ENCODE peak calls at places on chromosomes 7 and 10, in eight cellular contexts. L, B, K, E, M, P, T and A are unnamed samples.

GRCh38 chr10:4195214-4195613 is 410.2 kb upstream of the KLF6 start:
- DNase-seq in L (no peak), B (no peak), K (no peak), E (no peak), M (no peak), P (no peak), T (no peak), A (no peak)

GRCh38 chr10:71092812-71093391 is 119.5 kb upstream of the UNC5B start:
- DNase-seq in L (peak), B (no peak), K (no peak), E (no peak), M (no peak), P (no peak), T (no peak), A (no peak)

GRCh38 chr10:494149-494542 is 195.3 kb downstream of the DIP2C start:
- DNase-seq in L (no peak), B (no peak), K (no peak), E (no peak), M (no peak), P (no peak), T (no peak), A (no peak)

GRCh38 chr10:100357073-100357858 is 10.2 kb downstream of the SCD start:
- DNase-seq in L (no peak), B (no peak), K (no peak), E (no peak), M (no peak), P (no peak), T (no peak), A (no peak)

GRCh38 chr7:19964198-19964597 is 190.8 kb upstream of the TMEM196 start:
- DNase-seq in L (no peak), B (no peak), K (no peak), E (no peak), M (no peak), P (no peak), T (no peak), A (no peak)

GRCh38 chr10:27383595-27384542 is 120.2 kb upstream of the RAB18 start:
- DNase-seq in L (peak), B (no peak), K (no peak), E (no peak), M (no peak), P (no peak), T (no peak), A (no peak)

GRCh38 chr7:149799397-149800168 is 26.2 kb upstream of the ZNF467 start:
- DNase-seq in L (no peak), B (peak), K (no peak), E (no peak), M (peak), P (peak), T (peak), A (peak)

GRCh38 chr10:23918839-23919238 is 290.1 kb upstream of the KIAA1217 start:
- DNase-seq in L (peak), B (no peak), K (no peak), E (no peak), M (peak), P (no peak), T (no peak), A (no peak)

GRCh38 chr10:122658356-122659049 is 41.1 kb downstream of the C10orf120 start:
- DNase-seq in L (no peak), B (no peak), K (no peak), E (no peak), M (no peak), P (no peak), T (no peak), A (no peak)

GRCh38 chr7:29866490-29866930 is 60.2 kb downstream of the WIPF3 start:
- DNase-seq in L (peak), B (no peak), K (no peak), E (peak), M (no peak), P (no peak), T (no peak), A (no peak)

GRCh38 chr7:55557666-55558188 is 14.6 kb downstream of the VOPP1 start:
- DNase-seq in L (no peak), B (no peak), K (no peak), E (no peak), M (peak), P (no peak), T (no peak), A (no peak)

GRCh38 chr7:3294432-3295100 is 6.5 kb upstream of the SDK1 start:
- DNase-seq in L (no peak), B (no peak), K (no peak), E (no peak), M (peak), P (no peak), T (peak), A (peak)

GRCh38 chr10:12790270-12790669 is 211.2 kb downstream of the CCDC3 start:
- DNase-seq in L (no peak), B (no peak), K (no peak), E (no peak), M (no peak), P (no peak), T (no peak), A (no peak)

GRCh38 chr10:58385784-58386112 is 538 bp downstream of the TFAM start:
- DNase-seq in L (no peak), B (no peak), K (peak), E (peak), M (peak), P (no peak), T (peak), A (peak)

GRCh38 chr10:32169556-32169955 is 113.3 kb upstream of the KIF5B start:
- DNase-seq in L (no peak), B (no peak), K (no peak), E (no peak), M (no peak), P (no peak), T (no peak), A (no peak)

GRCh38 chr7:27066148-27066547 is 29.7 kb downstream of the HOXA1 start:
- DNase-seq in L (no peak), B (no peak), K (no peak), E (no peak), M (no peak), P (no peak), T (no peak), A (no peak)

GRCh38 chr7:106795877-106796231 is 69.2 kb upstream of the PIK3CG start:
- DNase-seq in L (no peak), B (no peak), K (no peak), E (no peak), M (no peak), P (no peak), T (no peak), A (no peak)

GRCh38 chr7:97027427-97028234 is 3.0 kb upstream of the DLX5 start:
- DNase-seq in L (peak), B (peak), K (peak), E (peak), M (peak), P (peak), T (peak), A (peak)

GRCh38 chr10:22682237-22683192 is 31.9 kb downstream of the PIP4K2A start:
- DNase-seq in L (peak), B (peak), K (no peak), E (no peak), M (no peak), P (peak), T (peak), A (no peak)

GRCh38 chr7:43117025-43117424 is 4.6 kb downstream of the HECW1 start:
- DNase-seq in L (peak), B (no peak), K (no peak), E (no peak), M (no peak), P (no peak), T (no peak), A (no peak)

GRCh38 chr10:43284341-43284910 is 17.6 kb upstream of the RASGEF1A start:
- DNase-seq in L (no peak), B (no peak), K (no peak), E (no peak), M (peak), P (no peak), T (no peak), A (no peak)

GRCh38 chr10:13706604-13707003 is 119.8 kb downstream of the PRPF18 start:
- DNase-seq in L (no peak), B (no peak), K (no peak), E (no peak), M (no peak), P (no peak), T (no peak), A (peak)

GRCh38 chr7:125661-126060 is 66.7 kb upstream of the FAM20C start:
- DNase-seq in L (no peak), B (no peak), K (no peak), E (no peak), M (no peak), P (no peak), T (no peak), A (no peak)

GRCh38 chr7:97215556-97215955 is 98.1 kb downstream of the SDHAF3 start:
- DNase-seq in L (no peak), B (no peak), K (peak), E (no peak), M (peak), P (no peak), T (peak), A (peak)

GRCh38 chr10:62112325-62112724 is 156.3 kb downstream of the RTKN2 start:
- DNase-seq in L (no peak), B (no peak), K (no peak), E (no peak), M (no peak), P (no peak), T (no peak), A (no peak)

GRCh38 chr10:98589691-98590090 is 143.0 kb upstream of the HPS1 start:
- DNase-seq in L (no peak), B (no peak), K (no peak), E (no peak), M (no peak), P (no peak), T (no peak), A (no peak)

GRCh38 chr10:130189466-130190064 is 53.4 kb downstream of the GLRX3 start:
- DNase-seq in L (no peak), B (no peak), K (no peak), E (no peak), M (no peak), P (no peak), T (no peak), A (no peak)

GRCh38 chr7:2930310-2931033 is 86.4 kb upstream of the GNA12 start:
- DNase-seq in L (no peak), B (no peak), K (no peak), E (no peak), M (peak), P (no peak), T (no peak), A (no peak)